ENCODE peak calls at places on chromosome 18, in five cellular contexts. W is prostate gland, P is brain microvascular endothelial cell, O is HCT116, F is Peyer's patch. Z is an unnamed sample.

GRCh38 chr18:26405190-26405781 is 143.1 kb downstream of the KCTD1 start:
- DNase-seq in W (peak), P (peak), O (peak), F (no peak), Z (peak)

GRCh38 chr18:28961669-28962228 is 784.8 kb upstream of the CDH2 start:
- DNase-seq in W (no peak), P (peak), O (peak), F (no peak), Z (no peak)

GRCh38 chr18:11176416-11176815 is 27.0 kb upstream of the PIEZO2 start:
- DNase-seq in W (no peak), P (peak), O (no peak), F (no peak), Z (peak)

GRCh38 chr18:3037423-3037915 is 24.5 kb upstream of the LPIN2 start:
- DNase-seq in W (peak), P (peak), O (peak), F (no peak), Z (peak)

GRCh38 chr18:62763101-62763521 is 47.8 kb downstream of the PHLPP1 start:
- DNase-seq in W (no peak), P (no peak), O (no peak), F (no peak), Z (no peak)

GRCh38 chr18:63365909-63366269 is 1.1 kb downstream of the KDSR start:
- DNase-seq in W (peak), P (no peak), O (no peak), F (no peak), Z (no peak)

GRCh38 chr18:2994603-2995432 is 18.1 kb downstream of the LPIN2 start:
- DNase-seq in W (no peak), P (no peak), O (no peak), F (no peak), Z (no peak)

GRCh38 chr18:48573632-48574293 is 34.9 kb downstream of the CTIF start:
- DNase-seq in W (no peak), P (no peak), O (no peak), F (no peak), Z (no peak)

GRCh38 chr18:42141439-42141838 is 186.4 kb downstream of the PIK3C3 start:
- DNase-seq in W (no peak), P (no peak), O (no peak), F (no peak), Z (no peak)

GRCh38 chr18:48713302-48713701 is 174.5 kb downstream of the CTIF start:
- DNase-seq in W (no peak), P (no peak), O (no peak), F (no peak), Z (no peak)

GRCh38 chr18:79436556-79437275 is 41.0 kb downstream of the NFATC1 start:
- DNase-seq in W (no peak), P (no peak), O (no peak), F (no peak), Z (no peak)
- TF ChIP-seq CTCF in W (no peak), P (no peak), O (no peak), F (no peak), Z (no peak)

DNA sequence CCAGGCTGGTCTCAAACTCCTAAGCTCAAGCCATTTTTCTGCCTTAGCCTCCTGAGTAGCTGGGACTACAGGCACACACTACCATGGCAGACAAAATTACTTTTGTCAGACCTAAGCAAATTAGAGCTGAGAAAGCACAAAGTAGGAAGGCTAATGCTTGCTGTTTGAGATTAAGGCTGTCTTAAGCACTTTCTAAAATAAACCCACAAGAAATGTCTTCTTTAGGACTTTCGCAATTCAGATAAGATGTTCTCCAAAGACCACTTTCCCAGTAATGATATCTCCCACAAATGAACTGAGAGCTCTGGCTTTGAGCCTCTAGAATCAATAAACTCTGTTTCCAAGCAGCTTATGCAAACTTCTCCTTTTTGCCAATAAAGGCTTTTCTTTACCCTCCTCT is 32.0 kb upstream of the GALNT1 start:
- DNase-seq in W (no peak), P (no peak), O (no peak), F (no peak), Z (no peak)
- H3K4me3 ChIP-seq in W (no peak), P (no peak), O (no peak), F (no peak), Z (no peak)

GRCh38 chr18:60069145-60069544 is 169.3 kb downstream of the PMAIP1 start:
- DNase-seq in W (no peak), P (no peak), O (no peak), F (no peak), Z (no peak)
- TF ChIP-seq CTCF in W (no peak), P (peak), O (peak), F (no peak), Z (peak)

GRCh38 chr18:23049698-23050373 is 85.4 kb upstream of the CABLES1 start:
- DNase-seq in W (no peak), P (no peak), O (no peak), F (no peak), Z (no peak)
- H3K4me3 ChIP-seq in W (no peak), P (no peak), O (no peak), F (no peak), Z (no peak)

DNA sequence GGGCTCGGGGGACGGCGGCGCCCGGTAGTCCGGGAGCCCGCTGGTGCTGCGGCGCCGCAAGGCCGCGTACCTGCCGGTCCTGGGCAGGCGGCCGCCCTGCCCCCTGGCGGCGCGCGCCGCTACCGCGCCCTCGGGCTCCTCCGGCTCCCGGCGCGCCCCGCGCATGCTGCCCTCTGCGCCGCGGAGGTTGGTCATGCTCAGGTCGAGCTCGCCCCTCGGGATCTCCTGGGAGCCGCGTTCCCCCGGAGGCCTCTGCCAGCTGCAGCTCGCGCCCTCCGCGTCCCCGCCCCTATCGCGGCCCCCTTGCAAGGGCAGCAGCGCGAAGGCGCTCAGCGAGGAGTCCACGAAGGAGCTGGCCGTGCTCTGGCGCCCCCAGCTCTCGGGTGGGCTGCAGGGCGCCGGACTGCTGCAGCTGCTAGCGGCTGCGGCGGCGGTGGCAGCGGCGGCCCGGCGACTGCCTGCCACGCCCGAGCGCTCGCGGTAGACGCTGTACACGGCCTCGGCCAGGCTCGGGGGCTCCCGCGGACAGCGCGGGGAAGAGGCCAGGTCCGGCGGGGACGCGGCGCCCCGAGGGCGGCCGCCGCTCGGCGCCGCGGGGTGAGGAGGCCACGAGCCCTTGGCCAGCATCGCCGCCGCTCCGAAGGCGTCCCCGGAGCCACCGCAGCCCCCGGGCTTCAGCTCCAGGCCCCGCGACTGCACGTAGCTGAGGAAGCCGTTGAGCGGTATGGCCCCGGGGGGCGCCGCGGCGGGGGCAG is 4.5 kb downstream of the TMEM200C start:
- DNase-seq in W (no peak), P (no peak), O (no peak), F (peak), Z (no peak)
- TF ChIP-seq CTCF in W (peak), P (no peak), O (no peak), F (no peak), Z (peak)

GRCh38 chr18:46756172-46756558 is 688 bp downstream of the ST8SIA5 start:
- DNase-seq in W (no peak), P (no peak), O (no peak), F (no peak), Z (no peak)

GRCh38 chr18:46754661-46755292 is 2.1 kb downstream of the ST8SIA5 start:
- DNase-seq in W (no peak), P (no peak), O (no peak), F (no peak), Z (no peak)

GRCh38 chr18:46755315-46756171 is 1.3 kb downstream of the ST8SIA5 start:
- DNase-seq in W (no peak), P (no peak), O (no peak), F (no peak), Z (no peak)

GRCh38 chr18:46754188-46754587 is 2.7 kb downstream of the ST8SIA5 start:
- DNase-seq in W (no peak), P (no peak), O (no peak), F (no peak), Z (no peak)

GRCh38 chr18:46756559-46757201 is at the start of gene ST8SIA5:
- DNase-seq in W (no peak), P (no peak), O (no peak), F (no peak), Z (no peak)
- H3K4me3 ChIP-seq in W (peak), P (peak), O (no peak), F (peak), Z (peak)

DNA sequence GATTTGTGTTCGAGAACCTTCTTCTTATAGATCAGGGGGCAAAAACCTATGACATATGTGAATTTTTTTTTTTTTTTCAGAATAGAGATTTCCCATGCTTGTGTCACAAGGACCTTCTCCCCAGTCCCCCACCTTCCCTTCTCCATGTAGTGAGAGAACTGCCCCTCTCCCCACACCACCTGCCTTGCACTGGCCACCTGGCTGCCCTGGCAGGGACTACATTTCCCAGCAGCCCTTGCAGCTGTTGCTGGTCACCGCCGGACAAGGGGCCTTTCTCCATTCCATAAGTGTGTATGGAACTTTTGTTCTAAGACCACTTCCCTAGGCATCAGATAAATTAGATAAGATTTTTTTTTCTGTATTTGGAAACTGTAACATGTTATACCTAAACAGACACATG is 22.2 kb downstream of the MBP start:
- DNase-seq in W (no peak), P (no peak), O (no peak), F (no peak), Z (no peak)
- TF ChIP-seq CTCF in W (no peak), P (peak), O (no peak), F (no peak), Z (no peak)